ENCODE peak calls at places on chromosomes 16 and 17, in eight cellular contexts. U is mucosa of descending colon, S is DND-41, J is brain microvascular endothelial cell, C is GM06990, P is NB4, L is breast epithelium, W is cardiac muscle cell. Y is an unnamed sample.

GRCh38 chr17:79041723-79042420 is 17.9 kb downstream of the C1QTNF1 start:
- DNase-seq in W (no peak), J (no peak), C (no peak), U (no peak), S (no peak), L (no peak), P (no peak), Y (no peak)

GRCh38 chr17:59812139-59812538 is 80.6 kb downstream of the TUBD1 start:
- DNase-seq in L (no peak), J (no peak), W (no peak), C (no peak), U (no peak), P (peak), S (no peak), Y (no peak)

GRCh38 chr17:45290269-45290765 is 26.5 kb downstream of the MAP3K14 start:
- DNase-seq in W (no peak), U (no peak), P (no peak), S (no peak), J (no peak), C (no peak), L (no peak), Y (no peak)

GRCh38 chr17:27288183-27288582 is 5.7 kb upstream of the WSB1 start:
- DNase-seq in W (no peak), P (no peak), U (no peak), S (no peak), C (no peak), J (no peak), L (no peak), Y (no peak)

GRCh38 chr17:66535611-66536010 is 233.2 kb downstream of the PRKCA start:
- DNase-seq in S (peak), C (no peak), L (no peak), W (no peak), U (no peak), P (no peak), J (no peak), Y (no peak)

GRCh38 chr17:50043290-50044148 is 12.4 kb upstream of the ITGA3 start:
- DNase-seq in W (peak), J (no peak), U (peak), C (no peak), P (no peak), L (no peak), S (no peak), Y (no peak)

GRCh38 chr17:17056167-17056562 is 13.9 kb downstream of the MPRIP start:
- DNase-seq in U (no peak), L (peak), S (no peak), C (no peak), P (no peak), W (no peak), J (no peak), Y (no peak)

GRCh38 chr16:11208916-11209665 is 46.9 kb downstream of the SOCS1 start:
- DNase-seq in J (no peak), C (no peak), P (peak), U (no peak), L (no peak), W (no peak), S (no peak), Y (no peak)

GRCh38 chr17:1965556-1966273 is 59.4 kb downstream of the RTN4RL1 start:
- DNase-seq in J (no peak), P (no peak), C (no peak), S (no peak), W (no peak), U (no peak), L (no peak), Y (no peak)

GRCh38 chr17:60604686-60605334 is 4.8 kb downstream of the PPM1D start:
- DNase-seq in U (no peak), W (peak), P (no peak), J (peak), S (no peak), L (no peak), C (no peak), Y (peak)

GRCh38 chr16:4373909-4374742 is 2.5 kb downstream of the VASN start:
- DNase-seq in S (no peak), J (peak), C (no peak), P (no peak), U (no peak), W (peak), L (peak), Y (peak)

GRCh38 chr17:66755944-66756290 is 79.0 kb upstream of the CACNG5 start:
- DNase-seq in L (no peak), W (no peak), U (no peak), J (no peak), P (no peak), C (no peak), S (no peak), Y (no peak)

GRCh38 chr16:89687092-89687940 is 827 bp downstream of the CDK10 start:
- DNase-seq in L (no peak), J (peak), P (no peak), C (no peak), S (no peak), U (peak), W (peak), Y (no peak)

GRCh38 chr16:74107795-74108610 is 188.6 kb upstream of the PSMD7 start:
- DNase-seq in J (peak), W (peak), C (no peak), U (no peak), L (no peak), S (peak), P (peak), Y (no peak)

GRCh38 chr16:48499822-48500440 is 110.0 kb downstream of the N4BP1 start:
- DNase-seq in P (no peak), S (no peak), J (peak), U (no peak), W (peak), L (peak), C (no peak), Y (peak)

GRCh38 chr16:8533509-8533908 is 56.8 kb downstream of the TMEM114 start:
- DNase-seq in U (no peak), L (no peak), C (no peak), S (no peak), P (no peak), W (no peak), J (no peak), Y (no peak)

GRCh38 chr17:73539176-73539575 is 105.1 kb downstream of the SDK2 start:
- DNase-seq in J (no peak), W (no peak), S (no peak), L (no peak), P (no peak), U (no peak), C (no peak), Y (no peak)

GRCh38 chr16:54102888-54103866 is 183.4 kb downstream of the IRX3 start:
- DNase-seq in L (no peak), J (no peak), C (no peak), W (no peak), P (no peak), U (no peak), S (no peak), Y (no peak)

GRCh38 chr17:20999044-20999573 is 43.7 kb downstream of the USP22 start:
- DNase-seq in S (no peak), J (peak), U (no peak), L (no peak), C (no peak), P (no peak), W (peak), Y (no peak)

GRCh38 chr16:69003500-69003899 is 102.0 kb upstream of the HAS3 start:
- DNase-seq in W (no peak), L (no peak), J (no peak), P (peak), U (no peak), C (no peak), S (no peak), Y (no peak)

GRCh38 chr17:73411330-73411747 is 99.5 kb upstream of the CDC42EP4 start:
- DNase-seq in S (no peak), L (no peak), W (no peak), P (no peak), J (no peak), U (no peak), C (no peak), Y (no peak)

GRCh38 chr17:44007346-44008204 is 3.2 kb downstream of the NAGS start:
- DNase-seq in C (no peak), U (peak), L (no peak), J (no peak), S (no peak), P (no peak), W (peak), Y (no peak)

GRCh38 chr17:62966426-62967110 is 533 bp downstream of the TANC2 start:
- DNase-seq in S (peak), P (peak), J (peak), L (peak), U (peak), W (peak), C (peak), Y (no peak)

GRCh38 chr17:30600830-30601494 is 123.8 kb downstream of the GOSR1 start:
- DNase-seq in L (no peak), S (peak), C (peak), P (peak), W (peak), J (no peak), U (no peak), Y (no peak)

GRCh38 chr16:19179890-19180490 is 11.9 kb downstream of the SYT17 start:
- DNase-seq in U (peak), P (peak), C (peak), S (peak), L (no peak), W (peak), J (peak), Y (no peak)

GRCh38 chr16:83953796-83954576 is 946 bp downstream of the OSGIN1 start:
- DNase-seq in U (no peak), J (peak), W (peak), C (no peak), S (peak), P (peak), L (peak), Y (no peak)

GRCh38 chr16:73503093-73503492 is 455.2 kb upstream of the ZFHX3 start:
- DNase-seq in J (no peak), U (no peak), W (no peak), C (no peak), P (no peak), L (no peak), S (no peak), Y (no peak)

DNA sequence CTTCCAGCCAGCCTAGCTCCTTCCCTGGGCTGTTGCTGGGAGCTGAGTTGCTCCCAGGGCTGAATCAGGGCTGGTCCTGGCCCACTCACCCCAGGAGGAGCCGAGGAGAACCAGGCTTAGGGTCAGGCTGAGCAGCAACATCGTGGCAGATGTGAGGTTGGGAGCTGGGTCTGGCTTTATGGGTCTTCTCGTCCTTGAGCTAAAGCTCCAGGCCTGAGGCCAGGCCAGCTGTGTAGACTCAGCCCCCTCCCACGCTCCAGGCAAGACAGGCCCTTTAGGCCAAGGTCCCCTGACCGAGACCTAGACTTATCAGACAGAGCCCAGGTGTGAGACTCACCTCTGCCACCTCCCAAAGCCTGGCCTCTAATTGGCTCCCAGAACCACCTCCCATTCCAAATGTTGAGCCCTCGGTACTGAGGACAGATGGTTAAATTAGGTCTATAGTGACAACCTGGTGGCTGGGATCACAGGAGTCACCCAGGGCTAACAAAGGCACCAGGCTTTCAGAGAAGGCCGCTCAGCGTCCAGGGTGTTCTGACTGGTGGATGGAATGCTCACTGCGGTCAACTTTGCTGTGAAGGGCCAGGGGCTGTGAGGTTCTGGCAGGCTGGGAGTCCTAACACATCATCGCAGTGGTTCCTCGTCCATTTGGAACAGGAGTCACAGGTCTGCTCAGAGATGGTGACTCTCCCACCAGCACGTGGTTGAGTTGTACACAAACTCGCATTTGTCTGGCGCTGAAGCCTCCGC is at the start of gene CTRL:
- DNase-seq in S (no peak), J (no peak), P (no peak), C (no peak), W (no peak), L (no peak), U (no peak), Y (no peak)
- TF ChIP-seq CTCF in S (no peak), J (peak), P (no peak), C (no peak), W (no peak), L (no peak), U (no peak), Y (no peak)

GRCh38 chr17:28937044-28937729 is 14.1 kb downstream of the PHF12 start:
- DNase-seq in P (peak), C (no peak), J (no peak), W (peak), L (no peak), S (no peak), U (no peak), Y (no peak)
- H3K4me3 ChIP-seq in P (no peak), C (no peak), J (no peak), W (no peak), L (no peak), S (no peak), U (no peak), Y (no peak)

DNA sequence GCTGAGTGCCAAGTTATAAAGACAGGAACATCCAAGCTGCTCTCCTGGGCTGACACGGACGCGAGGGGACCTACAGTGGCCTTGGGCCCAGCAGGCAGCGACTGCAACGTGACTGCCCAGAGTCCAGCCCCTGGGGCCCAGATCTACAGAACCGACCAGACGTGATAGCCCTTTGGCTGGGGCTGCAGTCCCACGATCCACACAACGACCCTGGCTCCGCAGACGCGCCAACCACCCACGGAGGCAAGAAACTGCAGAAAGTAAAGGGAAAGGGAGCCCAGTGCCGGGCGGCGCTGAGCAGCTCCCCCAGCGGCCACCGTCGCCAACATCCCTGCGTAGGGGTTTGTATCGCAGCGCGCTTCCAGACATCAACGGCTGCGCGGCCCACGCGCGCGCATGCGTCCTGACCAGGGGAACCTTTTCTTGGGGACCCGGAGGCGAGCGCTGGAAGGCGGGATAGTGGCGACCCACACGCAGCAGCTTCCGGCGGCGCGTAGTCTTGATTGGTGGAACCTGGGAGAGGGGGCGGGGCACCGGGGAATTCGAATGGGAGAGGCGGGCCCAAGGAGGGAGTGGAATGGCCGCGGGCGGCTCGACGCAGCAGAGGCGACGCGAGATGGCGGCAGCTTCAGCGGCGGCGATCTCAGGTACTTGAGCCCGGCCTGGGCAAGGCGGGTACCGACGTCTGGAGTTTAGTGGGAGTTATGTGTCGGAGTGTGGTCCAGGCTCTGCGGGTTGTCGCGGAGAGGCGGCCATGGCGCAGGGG is at the start of gene KIF22:
- DNase-seq in C (peak), S (peak), J (peak), W (peak), U (peak), P (peak), L (peak), Y (peak)
- TF ChIP-seq CTCF in C (peak), S (peak), J (peak), W (peak), U (peak), P (peak), L (peak), Y (peak)

DNA sequence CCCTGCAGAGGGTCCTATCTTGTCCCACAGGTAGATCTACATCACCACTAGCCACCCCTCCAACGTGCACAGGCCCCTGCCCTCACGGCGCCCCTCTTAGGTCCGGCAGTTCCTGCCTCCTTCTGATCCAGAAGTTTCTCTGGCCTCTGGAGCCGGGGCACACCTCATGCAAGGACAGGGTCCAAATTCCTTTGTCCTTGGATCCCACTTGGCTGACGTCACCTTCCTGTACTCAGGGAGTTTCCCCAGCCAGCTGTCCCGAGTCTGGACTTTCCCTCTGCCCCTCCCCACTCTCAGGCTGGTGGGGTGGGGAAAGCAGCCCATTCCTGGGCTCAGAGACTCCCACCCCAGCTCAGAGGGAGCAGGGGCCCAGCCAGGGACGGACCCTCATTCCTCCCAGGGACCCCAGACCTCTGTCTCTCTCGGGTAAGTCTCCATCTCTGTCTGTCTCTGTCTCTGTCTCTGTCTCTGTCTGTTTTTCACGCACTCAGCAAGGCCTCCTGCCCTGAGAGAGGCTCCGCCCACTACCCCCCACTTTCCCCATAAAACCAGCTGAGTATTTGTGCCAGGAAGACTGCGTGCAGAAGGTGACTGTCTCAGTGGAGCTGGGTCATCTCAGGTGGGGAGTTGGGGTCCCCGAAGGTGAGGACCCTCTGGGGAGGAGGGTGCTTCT is at the start of gene IL32:
- DNase-seq in J (peak), U (peak), L (no peak), C (no peak), W (peak), P (no peak), S (peak), Y (peak)
- H3K4me3 ChIP-seq in J (no peak), U (peak), L (peak), C (peak), W (no peak), P (no peak), S (peak), Y (no peak)

GRCh38 chr16:81495321-81496234 is 51.0 kb downstream of the CMIP start:
- DNase-seq in P (peak), W (no peak), L (no peak), S (no peak), U (peak), J (no peak), C (no peak), Y (no peak)

GRCh38 chr16:81498351-81498750 is 53.7 kb downstream of the CMIP start:
- DNase-seq in L (no peak), J (no peak), S (no peak), U (peak), C (no peak), P (no peak), W (no peak), Y (no peak)

GRCh38 chr16:81496742-81497141 is 52.1 kb downstream of the CMIP start:
- DNase-seq in C (no peak), P (no peak), J (no peak), W (no peak), L (no peak), U (peak), S (no peak), Y (no peak)

GRCh38 chr16:81499576-81500380 is 55.2 kb downstream of the CMIP start:
- DNase-seq in J (no peak), S (no peak), C (no peak), W (no peak), U (peak), L (peak), P (no peak), Y (no peak)

GRCh38 chr16:81497690-81498089 is 53.1 kb downstream of the CMIP start:
- DNase-seq in L (no peak), S (no peak), U (peak), C (peak), J (no peak), P (no peak), W (no peak), Y (no peak)
- TF ChIP-seq CTCF in L (no peak), S (no peak), U (no peak), C (peak), J (no peak), P (no peak), W (no peak), Y (no peak)